ENCODE peak calls at places on chromosomes 7 and 10, in nine cellular contexts. N is ACHN; L is GM04504; E is non-pigmented ciliary epithelial cell; Y is sciatic nerve; R is substantia nigra; M is HCT116; H is activated CD4-positive, CD25-positive, alpha-beta regulatory T cell; S is stimulated activated CD8-positive, alpha-beta memory T cell treated with anti-CD3 and anti-CD28 coated beads, Interleukin-2, amount 100 ng/mL, for 1 hour. Q is an unnamed sample.

GRCh38 chr10:132412316-132413192 is 15.6 kb downstream of the PWWP2B start:
- DNase-seq in Y (no peak), S (no peak), E (no peak), R (no peak), L (no peak), N (no peak), M (no peak), H (no peak), Q (no peak)

GRCh38 chr10:103571656-103571975 is 78.1 kb downstream of the NEURL1 start:
- DNase-seq in M (no peak), N (no peak), R (no peak), L (no peak), Y (no peak), H (no peak), S (no peak), E (no peak), Q (no peak)

GRCh38 chr10:35933940-35934636 is 292.0 kb upstream of the FZD8 start:
- DNase-seq in Y (no peak), E (no peak), M (no peak), R (no peak), S (no peak), N (no peak), H (no peak), L (no peak), Q (no peak)

GRCh38 chr7:8068892-8069686 is 100.5 kb downstream of the GLCCI1 start:
- DNase-seq in N (no peak), Y (no peak), R (no peak), E (no peak), L (no peak), S (no peak), H (no peak), M (no peak), Q (no peak)

GRCh38 chr7:32893225-32893560 is 1.6 kb upstream of the KBTBD2 start:
- DNase-seq in H (no peak), S (no peak), N (no peak), Y (no peak), E (no peak), M (no peak), R (no peak), L (no peak), Q (no peak)

GRCh38 chr10:128615154-128615553 is 488.9 kb upstream of the MKI67 start:
- DNase-seq in N (no peak), Y (no peak), E (no peak), H (no peak), S (no peak), M (no peak), L (no peak), R (no peak), Q (no peak)

GRCh38 chr7:155744931-155745683 is 67.2 kb downstream of the SHH start:
- DNase-seq in L (no peak), H (no peak), M (no peak), N (no peak), E (no peak), R (no peak), Y (no peak), S (no peak), Q (no peak)

GRCh38 chr10:113053881-113054280 is 103.8 kb downstream of the TCF7L2 start:
- DNase-seq in L (no peak), M (no peak), E (no peak), H (no peak), Y (no peak), S (no peak), N (no peak), R (no peak), Q (no peak)

GRCh38 chr10:70695241-70696030 is 23.1 kb downstream of the ADAMTS14 start:
- DNase-seq in N (no peak), S (no peak), M (no peak), E (no peak), H (no peak), R (no peak), L (no peak), Y (no peak), Q (no peak)

GRCh38 chr7:125878235-125878928 is 948.8 kb upstream of the POT1 start:
- DNase-seq in R (no peak), H (no peak), N (no peak), Y (no peak), E (no peak), M (no peak), L (no peak), S (no peak), Q (no peak)

GRCh38 chr10:9091515-9092093 is 1037.1 kb downstream of the GATA3 start:
- DNase-seq in L (no peak), N (no peak), R (no peak), Y (no peak), M (no peak), H (peak; percentile 1), S (no peak), E (no peak), Q (no peak)

GRCh38 chr10:33410096-33410859 is 75.8 kb upstream of the NRP1 start:
- DNase-seq in E (no peak), R (no peak), S (no peak), H (no peak), M (no peak), Y (no peak), L (no peak), N (no peak), Q (no peak)

GRCh38 chr7:18153183-18153748 is 125.6 kb upstream of the PRPS1L1 start:
- DNase-seq in S (no peak), L (no peak), R (no peak), H (no peak), N (peak; percentile 7), Y (no peak), M (no peak), E (no peak), Q (no peak)

GRCh38 chr10:98170249-98171117 is 36.0 kb downstream of the R3HCC1L start:
- DNase-seq in H (no peak), L (peak; percentile 17), N (peak; percentile 59), Y (no peak), S (no peak), R (peak; percentile 1), M (peak; percentile 40), E (peak; percentile 18), Q (no peak)

GRCh38 chr7:22576941-22577927 is 77.2 kb upstream of the STEAP1B start:
- DNase-seq in E (peak; percentile 96), H (no peak), L (peak; percentile 97), R (no peak), S (no peak), Y (no peak), N (peak; percentile 100), M (no peak), Q (no peak)

GRCh38 chr7:26188291-26188999 is 12.1 kb downstream of the HNRNPA2B1 start:
- DNase-seq in N (peak; percentile 38), R (no peak), H (no peak), S (no peak), E (no peak), Y (no peak), M (no peak), L (no peak), Q (no peak)

GRCh38 chr7:128407751-128408708 is 1.8 kb downstream of the IMPDH1 start:
- DNase-seq in E (no peak), N (no peak), R (no peak), H (no peak), Y (no peak), M (no peak), S (no peak), L (no peak), Q (no peak)

GRCh38 chr10:3002304-3002703 is 65.0 kb upstream of the PFKP start:
- DNase-seq in E (no peak), R (no peak), M (no peak), S (no peak), N (no peak), L (no peak), H (no peak), Y (no peak), Q (no peak)

GRCh38 chr7:20217193-20217948 is at the start of gene MACC1:
- DNase-seq in Y (no peak), S (no peak), R (no peak), M (peak; percentile 93), H (no peak), N (peak; percentile 86), L (no peak), E (no peak), Q (no peak)

GRCh38 chr7:946256-946996 is 8.1 kb downstream of the ADAP1 start:
- DNase-seq in E (no peak), L (no peak), H (no peak), R (no peak), N (no peak), M (no peak), S (no peak), Y (no peak), Q (no peak)

GRCh38 chr7:32536585-32536984 is 41.3 kb downstream of the AVL9 start:
- DNase-seq in S (no peak), M (peak; percentile 29), N (peak; percentile 98), E (peak; percentile 30), R (no peak), L (peak; percentile 24), H (no peak), Y (no peak), Q (no peak)

GRCh38 chr10:7808686-7809267 is 9.5 kb upstream of the TAF3 start:
- DNase-seq in M (no peak), R (no peak), E (no peak), S (no peak), Y (no peak), N (no peak), H (no peak), L (no peak), Q (no peak)

GRCh38 chr10:24748214-24748613 is 24.5 kb upstream of the ARHGAP21 start:
- DNase-seq in L (no peak), R (no peak), M (no peak), Y (no peak), S (no peak), H (no peak), E (no peak), N (no peak), Q (no peak)

GRCh38 chr7:41135511-41135910 is 567.4 kb downstream of the INHBA start:
- DNase-seq in R (no peak), H (no peak), Y (no peak), L (no peak), S (no peak), N (no peak), M (no peak), E (no peak), Q (no peak)

GRCh38 chr10:29343607-29344038 is 54.8 kb downstream of the LYZL1 start:
- DNase-seq in E (no peak), M (no peak), Y (peak; percentile 69), R (no peak), H (no peak), L (no peak), N (no peak), S (no peak), Q (no peak)

GRCh38 chr7:137950967-137951366 is 50.9 kb downstream of the CREB3L2 start:
- DNase-seq in S (no peak), N (no peak), R (no peak), Y (no peak), H (no peak), E (no peak), M (no peak), L (no peak), Q (no peak)

GRCh38 chr7:128909605-128910568 is 622 bp downstream of the KCP start:
- DNase-seq in H (no peak), R (no peak), Y (peak; percentile 54), M (no peak), S (no peak), E (no peak), N (peak; percentile 98), L (no peak), Q (no peak)

GRCh38 chr7:132211971-132212370 is 364.3 kb downstream of the PLXNA4 start:
- DNase-seq in E (no peak), M (no peak), L (no peak), Y (no peak), R (no peak), H (no peak), S (no peak), N (no peak), Q (no peak)

GRCh38 chr10:21517134-21517982 is 8.1 kb downstream of the SKIDA1 start:
- DNase-seq in M (no peak), L (no peak), S (no peak), E (no peak), H (no peak), Y (peak; percentile 77), R (peak; percentile 39), N (peak; percentile 52), Q (no peak)

GRCh38 chr10:74947781-74948401 is 121.5 kb downstream of the KAT6B start:
- DNase-seq in M (no peak), S (no peak), Y (no peak), R (no peak), N (no peak), L (no peak), E (no peak), H (no peak), Q (no peak)

GRCh38 chr10:3886666-3887251 is 101.8 kb upstream of the KLF6 start:
- DNase-seq in N (peak; percentile 92), H (no peak), R (no peak), Y (no peak), E (peak; percentile 96), M (no peak), S (no peak), L (peak; percentile 64), Q (no peak)

Q was measured in central memory CD8-positive, alpha-beta T cell.